ENCODE peak calls at places on chromosomes 2 and 18, in seven cellular contexts. One of them, this sample, is unnamed.

GRCh38 chr2:190959911-190960788 is 53.8 kb downstream of the STAT1 start:
- DNase-seq in fibroblast of lung: peak; percentile 43
- DNase-seq in OCI-LY7: no peak
- DNase-seq in H9: no peak
- DNase-seq in GM23338: no peak
- DNase-seq in MM.1S: no peak
- DNase-seq in astrocyte: no peak
- DNase-seq in this sample: no peak

GRCh38 chr2:226580403-226580802 is 219.2 kb downstream of the IRS1 start:
- DNase-seq in fibroblast of lung: no peak
- DNase-seq in OCI-LY7: no peak
- DNase-seq in H9: no peak
- DNase-seq in GM23338: no peak
- DNase-seq in MM.1S: no peak
- DNase-seq in astrocyte: peak; percentile 29
- DNase-seq in this sample: no peak

GRCh38 chr2:240557808-240558207 is at the start of gene ANKMY1:
- DNase-seq in fibroblast of lung: peak; percentile 59
- DNase-seq in OCI-LY7: no peak
- DNase-seq in H9: peak; percentile 92
- DNase-seq in GM23338: peak; percentile 95
- DNase-seq in MM.1S: no peak
- DNase-seq in astrocyte: peak; percentile 52
- DNase-seq in this sample: no peak

GRCh38 chr18:51513525-51513924 is 316.0 kb upstream of the MEX3C start:
- DNase-seq in fibroblast of lung: no peak
- DNase-seq in OCI-LY7: no peak
- DNase-seq in H9: no peak
- DNase-seq in GM23338: no peak
- DNase-seq in MM.1S: no peak
- DNase-seq in astrocyte: no peak
- DNase-seq in this sample: no peak

GRCh38 chr2:223036756-223037432 is 15.1 kb upstream of the KCNE4 start:
- DNase-seq in fibroblast of lung: no peak
- DNase-seq in OCI-LY7: no peak
- DNase-seq in H9: no peak
- DNase-seq in GM23338: no peak
- DNase-seq in MM.1S: no peak
- DNase-seq in astrocyte: no peak
- DNase-seq in this sample: no peak

GRCh38 chr2:564471-565181 is 112.6 kb downstream of the TMEM18 start:
- DNase-seq in fibroblast of lung: no peak
- DNase-seq in OCI-LY7: no peak
- DNase-seq in H9: no peak
- DNase-seq in GM23338: no peak
- DNase-seq in MM.1S: no peak
- DNase-seq in astrocyte: no peak
- DNase-seq in this sample: no peak

GRCh38 chr2:219537657-219538487 is 5.7 kb downstream of the CHPF start:
- DNase-seq in fibroblast of lung: peak; percentile 25
- DNase-seq in OCI-LY7: no peak
- DNase-seq in H9: peak; percentile 73
- DNase-seq in GM23338: peak; percentile 72
- DNase-seq in MM.1S: no peak
- DNase-seq in astrocyte: no peak
- DNase-seq in this sample: no peak

GRCh38 chr2:69755862-69756467 is 14.0 kb downstream of the ANXA4 start:
- DNase-seq in fibroblast of lung: peak; percentile 75
- DNase-seq in OCI-LY7: no peak
- DNase-seq in H9: no peak
- DNase-seq in GM23338: no peak
- DNase-seq in MM.1S: no peak
- DNase-seq in astrocyte: peak; percentile 54
- DNase-seq in this sample: peak; percentile 44

GRCh38 chr18:27608742-27609141 is 423.6 kb upstream of the CHST9 start:
- DNase-seq in fibroblast of lung: no peak
- DNase-seq in OCI-LY7: peak; percentile 6
- DNase-seq in H9: no peak
- DNase-seq in GM23338: peak; percentile 50
- DNase-seq in MM.1S: no peak
- DNase-seq in astrocyte: no peak
- DNase-seq in this sample: no peak

GRCh38 chr2:48018480-48018879 is 112.2 kb upstream of the FBXO11 start:
- DNase-seq in fibroblast of lung: no peak
- DNase-seq in OCI-LY7: no peak
- DNase-seq in H9: no peak
- DNase-seq in GM23338: no peak
- DNase-seq in MM.1S: no peak
- DNase-seq in astrocyte: no peak
- DNase-seq in this sample: no peak

GRCh38 chr2:219029829-219030165 is 11.5 kb downstream of the CFAP65 start:
- DNase-seq in fibroblast of lung: peak; percentile 69
- DNase-seq in OCI-LY7: peak; percentile 74
- DNase-seq in H9: peak; percentile 87
- DNase-seq in GM23338: peak; percentile 90
- DNase-seq in MM.1S: peak; percentile 65
- DNase-seq in astrocyte: peak; percentile 17
- DNase-seq in this sample: peak; percentile 45

GRCh38 chr2:153477641-153478288 is 797 bp downstream of the RPRM start:
- DNase-seq in fibroblast of lung: no peak
- DNase-seq in OCI-LY7: no peak
- DNase-seq in H9: peak; percentile 76
- DNase-seq in GM23338: peak; percentile 62
- DNase-seq in MM.1S: no peak
- DNase-seq in astrocyte: no peak
- DNase-seq in this sample: no peak

GRCh38 chr2:190858817-190859216 is 21.8 kb upstream of the GLS start:
- DNase-seq in fibroblast of lung: peak; percentile 63
- DNase-seq in OCI-LY7: no peak
- DNase-seq in H9: no peak
- DNase-seq in GM23338: no peak
- DNase-seq in MM.1S: no peak
- DNase-seq in astrocyte: peak; percentile 90
- DNase-seq in this sample: no peak

GRCh38 chr2:74894261-74895030 is 60.5 kb downstream of the HK2 start:
- DNase-seq in fibroblast of lung: peak; percentile 81
- DNase-seq in OCI-LY7: no peak
- DNase-seq in H9: no peak
- DNase-seq in GM23338: no peak
- DNase-seq in MM.1S: no peak
- DNase-seq in astrocyte: peak; percentile 60
- DNase-seq in this sample: no peak

GRCh38 chr2:213995400-213996105 is 415.3 kb upstream of the VWC2L start:
- DNase-seq in fibroblast of lung: peak; percentile 77
- DNase-seq in OCI-LY7: no peak
- DNase-seq in H9: no peak
- DNase-seq in GM23338: no peak
- DNase-seq in MM.1S: no peak
- DNase-seq in astrocyte: peak; percentile 94
- DNase-seq in this sample: peak; percentile 62

GRCh38 chr2:12764075-12764722 is 47.5 kb downstream of the TRIB2 start:
- DNase-seq in fibroblast of lung: peak; percentile 19
- DNase-seq in OCI-LY7: no peak
- DNase-seq in H9: no peak
- DNase-seq in GM23338: no peak
- DNase-seq in MM.1S: no peak
- DNase-seq in astrocyte: peak; percentile 97
- DNase-seq in this sample: no peak

GRCh38 chr2:137644689-137645088 is 319.6 kb upstream of the HNMT start:
- DNase-seq in fibroblast of lung: no peak
- DNase-seq in OCI-LY7: no peak
- DNase-seq in H9: no peak
- DNase-seq in GM23338: no peak
- DNase-seq in MM.1S: no peak
- DNase-seq in astrocyte: no peak
- DNase-seq in this sample: no peak
- H3K4me1 ChIP-seq in fibroblast of lung: no peaks in the 10 kb centered on the region
- H3K4me1 ChIP-seq in OCI-LY7: no peaks in the 10 kb centered on the region
- H3K4me1 ChIP-seq in H9: no peaks in the 10 kb centered on the region
- H3K4me1 ChIP-seq in GM23338: no peaks in the 10 kb centered on the region
- H3K4me1 ChIP-seq in MM.1S: no peaks in the 10 kb centered on the region
- H3K4me1 ChIP-seq in astrocyte: no peaks in the 10 kb centered on the region
- H3K4me1 ChIP-seq in this sample: no peaks in the 10 kb centered on the region

GRCh38 chr2:25831744-25832449 is 46.4 kb downstream of the ASXL2 start:
- DNase-seq in fibroblast of lung: no peak
- DNase-seq in OCI-LY7: no peak
- DNase-seq in H9: no peak
- DNase-seq in GM23338: no peak
- DNase-seq in MM.1S: no peak
- DNase-seq in astrocyte: no peak
- DNase-seq in this sample: no peak

GRCh38 chr2:25829828-25830227 is 48.5 kb downstream of the ASXL2 start:
- DNase-seq in fibroblast of lung: no peak
- DNase-seq in OCI-LY7: no peak
- DNase-seq in H9: no peak
- DNase-seq in GM23338: peak; percentile 15
- DNase-seq in MM.1S: no peak
- DNase-seq in astrocyte: no peak
- DNase-seq in this sample: no peak

GRCh38 chr2:25835906-25836305 is 42.4 kb downstream of the ASXL2 start:
- DNase-seq in fibroblast of lung: no peak
- DNase-seq in OCI-LY7: no peak
- DNase-seq in H9: no peak
- DNase-seq in GM23338: no peak
- DNase-seq in MM.1S: no peak
- DNase-seq in astrocyte: no peak
- DNase-seq in this sample: no peak

GRCh38 chr2:25832897-25833296 is 45.4 kb downstream of the ASXL2 start:
- DNase-seq in fibroblast of lung: no peak
- DNase-seq in OCI-LY7: no peak
- DNase-seq in H9: no peak
- DNase-seq in GM23338: no peak
- DNase-seq in MM.1S: no peak
- DNase-seq in astrocyte: no peak
- DNase-seq in this sample: no peak

GRCh38 chr2:25833566-25833965 is 44.7 kb downstream of the ASXL2 start:
- DNase-seq in fibroblast of lung: no peak
- DNase-seq in OCI-LY7: no peak
- DNase-seq in H9: no peak
- DNase-seq in GM23338: no peak
- DNase-seq in MM.1S: no peak
- DNase-seq in astrocyte: no peak
- DNase-seq in this sample: no peak
- H3K79me2 ChIP-seq in fibroblast of lung: no peaks in the 10 kb centered on the region
- H3K79me2 ChIP-seq in OCI-LY7: peaks cover 4% of the 10 kb centered on the region
- H3K79me2 ChIP-seq in H9: no peaks in the 10 kb centered on the region
- H3K79me2 ChIP-seq in GM23338: peaks cover 62% of the 10 kb centered on the region
- H3K79me2 ChIP-seq in MM.1S: peaks cover 27% of the 10 kb centered on the region
- H3K79me2 ChIP-seq in astrocyte: peaks cover 17% of the 10 kb centered on the region
- H3K79me2 ChIP-seq in this sample: peaks cover 8% of the 10 kb centered on the region

GRCh38 chr2:216327447-216327846 is 44.8 kb downstream of the MARCHF4 start:
- DNase-seq in fibroblast of lung: no peak
- DNase-seq in OCI-LY7: no peak
- DNase-seq in H9: no peak
- DNase-seq in GM23338: no peak
- DNase-seq in MM.1S: no peak
- DNase-seq in astrocyte: no peak
- DNase-seq in this sample: no peak
- TF ChIP-seq CTCF in fibroblast of lung: no peak
- TF ChIP-seq CTCF in OCI-LY7: no peak
- TF ChIP-seq CTCF in H9: no peak
- TF ChIP-seq CTCF in GM23338: no peak
- TF ChIP-seq CTCF in MM.1S: no peak
- TF ChIP-seq CTCF in astrocyte: no peak
- TF ChIP-seq CTCF in this sample: no peak

GRCh38 chr2:55887351-55887750 is 36.2 kb downstream of the EFEMP1 start:
- DNase-seq in fibroblast of lung: peak; percentile 80
- DNase-seq in OCI-LY7: no peak
- DNase-seq in H9: no peak
- DNase-seq in GM23338: no peak
- DNase-seq in MM.1S: no peak
- DNase-seq in astrocyte: peak; percentile 51
- DNase-seq in this sample: no peak
- H3K4me1 ChIP-seq in fibroblast of lung: peaks cover 29% of the 10 kb centered on the region
- H3K4me1 ChIP-seq in OCI-LY7: no peaks in the 10 kb centered on the region
- H3K4me1 ChIP-seq in H9: peaks cover 5% of the 10 kb centered on the region
- H3K4me1 ChIP-seq in GM23338: no peaks in the 10 kb centered on the region
- H3K4me1 ChIP-seq in MM.1S: no peaks in the 10 kb centered on the region
- H3K4me1 ChIP-seq in astrocyte: peaks cover 47% of the 10 kb centered on the region
- H3K4me1 ChIP-seq in this sample: peaks cover 65% of the 10 kb centered on the region

GRCh38 chr2:152380261-152381055 is 45.5 kb downstream of the FMNL2 start:
- DNase-seq in fibroblast of lung: no peak
- DNase-seq in OCI-LY7: no peak
- DNase-seq in H9: no peak
- DNase-seq in GM23338: no peak
- DNase-seq in MM.1S: no peak
- DNase-seq in astrocyte: no peak
- DNase-seq in this sample: no peak
- H3K79me2 ChIP-seq in fibroblast of lung: peaks cover 13% of the 10 kb centered on the region
- H3K79me2 ChIP-seq in OCI-LY7: no peaks in the 10 kb centered on the region
- H3K79me2 ChIP-seq in H9: peaks cover 5% of the 10 kb centered on the region
- H3K79me2 ChIP-seq in GM23338: peaks cover 100% of the 10 kb centered on the region
- H3K79me2 ChIP-seq in MM.1S: no peaks in the 10 kb centered on the region
- H3K79me2 ChIP-seq in astrocyte: peaks cover 89% of the 10 kb centered on the region
- H3K79me2 ChIP-seq in this sample: peaks cover 96% of the 10 kb centered on the region

GRCh38 chr2:173572848-173573247 is 218.2 kb downstream of the CDCA7 start:
- DNase-seq in fibroblast of lung: no peak
- DNase-seq in OCI-LY7: peak; percentile 20
- DNase-seq in H9: no peak
- DNase-seq in GM23338: no peak
- DNase-seq in MM.1S: peak; percentile 57
- DNase-seq in astrocyte: no peak
- DNase-seq in this sample: no peak

GRCh38 chr2:173571021-173571821 is 216.5 kb downstream of the CDCA7 start:
- DNase-seq in fibroblast of lung: peak; percentile 73
- DNase-seq in OCI-LY7: peak; percentile 50
- DNase-seq in H9: no peak
- DNase-seq in GM23338: peak; percentile 62
- DNase-seq in MM.1S: no peak
- DNase-seq in astrocyte: no peak
- DNase-seq in this sample: no peak

GRCh38 chr2:173571887-173572680 is 217.4 kb downstream of the CDCA7 start:
- DNase-seq in fibroblast of lung: no peak
- DNase-seq in OCI-LY7: no peak
- DNase-seq in H9: no peak
- DNase-seq in GM23338: no peak
- DNase-seq in MM.1S: no peak
- DNase-seq in astrocyte: no peak
- DNase-seq in this sample: no peak

GRCh38 chr2:173568054-173568453 is 213.4 kb downstream of the CDCA7 start:
- DNase-seq in fibroblast of lung: peak; percentile 29
- DNase-seq in OCI-LY7: no peak
- DNase-seq in H9: peak; percentile 69
- DNase-seq in GM23338: peak; percentile 79
- DNase-seq in MM.1S: no peak
- DNase-seq in astrocyte: no peak
- DNase-seq in this sample: no peak
- TF ChIP-seq CTCF in fibroblast of lung: peak; percentile 41
- TF ChIP-seq CTCF in OCI-LY7: peak; percentile 28
- TF ChIP-seq CTCF in H9: peak; percentile 70
- TF ChIP-seq CTCF in GM23338: peak; percentile 74
- TF ChIP-seq CTCF in MM.1S: peak; percentile 19
- TF ChIP-seq CTCF in astrocyte: peak; percentile 16
- TF ChIP-seq CTCF in this sample: peak; percentile 54

This sample was measured in keratinocyte.